ENCODE peak calls at places on chromosome 3, in eight cellular contexts. I, S, H, W, X, N, M and G are unnamed samples.

GRCh38 chr3:171806200-171807128 is 3.8 kb downstream of the PLD1 start:
- DNase-seq in X (peak), W (no peak), N (no peak), M (no peak), I (peak), H (peak), S (no peak), G (no peak)

GRCh38 chr3:126131881-126132750 is 48.2 kb upstream of the SLC41A3 start:
- DNase-seq in M (peak), H (no peak), X (no peak), I (no peak), N (no peak), W (peak), S (peak), G (no peak)

GRCh38 chr3:157872902-157873301 is 233.3 kb downstream of the SHOX2 start:
- DNase-seq in N (no peak), W (no peak), X (no peak), I (no peak), H (no peak), S (no peak), M (no peak), G (no peak)

GRCh38 chr3:171184372-171184771 is 157.9 kb upstream of the SLC2A2 start:
- DNase-seq in X (no peak), S (no peak), N (no peak), M (no peak), H (no peak), W (no peak), I (no peak), G (no peak)

GRCh38 chr3:126616931-126617330 is 38.0 kb downstream of the TXNRD3 start:
- DNase-seq in W (no peak), I (peak), S (no peak), H (no peak), X (no peak), N (no peak), M (no peak), G (no peak)

GRCh38 chr3:196559826-196560225 is 8.5 kb downstream of the WDR53 start:
- DNase-seq in H (no peak), M (no peak), X (no peak), I (peak), N (no peak), W (no peak), S (no peak), G (no peak)

GRCh38 chr3:124297062-124297980 is 305.4 kb upstream of the ROPN1 start:
- DNase-seq in X (no peak), M (no peak), W (no peak), H (peak), I (no peak), S (no peak), N (no peak), G (no peak)

GRCh38 chr3:58109752-58110151 is 101.0 kb downstream of the DNASE1L3 start:
- DNase-seq in W (no peak), H (no peak), M (no peak), X (no peak), N (no peak), S (no peak), I (peak), G (no peak)

GRCh38 chr3:52343946-52344600 is 28.0 kb downstream of the DNAH1 start:
- DNase-seq in M (no peak), W (no peak), N (no peak), X (no peak), I (no peak), H (no peak), S (no peak), G (no peak)

GRCh38 chr3:69144631-69145244 is 22.3 kb upstream of the LMOD3 start:
- DNase-seq in N (no peak), I (no peak), H (peak), W (peak), M (no peak), S (no peak), X (no peak), G (peak)

GRCh38 chr3:13282986-13283876 is 136.9 kb downstream of the NUP210 start:
- DNase-seq in S (no peak), M (peak), I (no peak), X (no peak), W (peak), N (no peak), H (no peak), G (peak)

GRCh38 chr3:142459096-142459495 is 11.3 kb upstream of the XRN1 start:
- DNase-seq in S (no peak), N (no peak), H (no peak), W (no peak), I (no peak), M (no peak), X (no peak), G (no peak)

GRCh38 chr3:44501971-44502370 is 24.5 kb upstream of the ZNF445 start:
- DNase-seq in I (peak), N (no peak), M (no peak), W (no peak), X (no peak), H (no peak), S (no peak), G (no peak)

GRCh38 chr3:186452517-186452916 is 90.5 kb upstream of the DGKG start:
- DNase-seq in S (no peak), H (peak), N (peak), X (peak), I (peak), W (no peak), M (no peak), G (no peak)

GRCh38 chr3:113560845-113561623 is 28.7 kb downstream of the SIDT1 start:
- DNase-seq in N (no peak), M (no peak), S (no peak), I (no peak), X (no peak), H (no peak), W (no peak), G (no peak)

GRCh38 chr3:156705761-156706631 is 31.6 kb downstream of the TIPARP start:
- DNase-seq in N (no peak), I (no peak), W (no peak), H (peak), X (no peak), M (no peak), S (no peak), G (no peak)

GRCh38 chr3:45499529-45499928 is 95.0 kb upstream of the LIMD1 start:
- DNase-seq in H (no peak), W (no peak), M (no peak), S (no peak), X (peak), I (no peak), N (no peak), G (no peak)

GRCh38 chr3:138717348-138717747 is 108.8 kb downstream of the FAIM start:
- DNase-seq in M (no peak), N (no peak), S (no peak), I (no peak), H (no peak), W (no peak), X (no peak), G (no peak)

GRCh38 chr3:151203053-151203420 is at the start of gene GPR171:
- DNase-seq in M (peak), I (no peak), S (peak), W (no peak), H (no peak), N (no peak), X (no peak), G (no peak)

GRCh38 chr3:15606434-15606891 is 4.9 kb downstream of the BTD start:
- DNase-seq in M (no peak), H (no peak), I (no peak), X (no peak), W (no peak), N (no peak), S (no peak), G (no peak)

GRCh38 chr3:131158434-131158833 is 131.8 kb downstream of the NEK11 start:
- DNase-seq in S (no peak), X (no peak), M (no peak), H (no peak), W (no peak), I (no peak), N (no peak), G (no peak)

GRCh38 chr3:57127849-57128566 is 37.1 kb downstream of the IL17RD start:
- DNase-seq in M (no peak), N (peak), S (no peak), I (peak), H (no peak), X (no peak), W (no peak), G (no peak)

GRCh38 chr3:11641683-11642407 is 1.9 kb downstream of the VGLL4 start:
- DNase-seq in I (no peak), H (peak), N (no peak), W (no peak), S (no peak), X (no peak), M (no peak), G (no peak)

GRCh38 chr3:185658504-185658912 is 72.4 kb downstream of the SENP2 start:
- DNase-seq in M (no peak), X (peak), N (peak), I (peak), H (peak), S (no peak), W (no peak), G (no peak)

GRCh38 chr3:169085827-169086226 is 577.7 kb downstream of the MECOM start:
- DNase-seq in X (no peak), M (no peak), S (no peak), I (peak), H (peak), N (peak), W (no peak), G (peak)

GRCh38 chr3:59043391-59043790 is 6.4 kb downstream of the CFAP20DC start:
- DNase-seq in H (no peak), S (no peak), X (no peak), M (no peak), I (no peak), N (no peak), W (no peak), G (no peak)

GRCh38 chr3:116034071-116034470 is 410.8 kb downstream of the GAP43 start:
- DNase-seq in X (no peak), S (no peak), M (no peak), I (no peak), H (no peak), W (no peak), N (no peak), G (no peak)

GRCh38 chr3:132507657-132508056 is 89.4 kb upstream of the ACKR4 start:
- DNase-seq in N (no peak), S (no peak), I (peak), H (no peak), X (no peak), W (no peak), M (no peak), G (no peak)

GRCh38 chr3:114308830-114309229 is 15.0 kb downstream of the TIGIT start:
- DNase-seq in I (no peak), X (no peak), W (no peak), H (no peak), N (no peak), S (peak), M (no peak), G (no peak)

GRCh38 chr3:30649572-30650310 is 43.3 kb downstream of the TGFBR2 start:
- DNase-seq in I (no peak), X (no peak), N (no peak), W (no peak), M (no peak), S (no peak), H (no peak), G (no peak)

GRCh38 chr3:138450181-138450580 is 15.8 kb downstream of the ESYT3 start:
- DNase-seq in S (no peak), X (no peak), H (no peak), N (no peak), I (no peak), M (no peak), W (no peak), G (no peak)

GRCh38 chr3:144275005-144275404 is 303.4 kb downstream of the DIPK2A start:
- DNase-seq in H (no peak), I (no peak), W (no peak), M (no peak), S (no peak), N (no peak), X (no peak), G (no peak)

GRCh38 chr3:139522421-139522820 is 17.1 kb downstream of the RBP1 start:
- DNase-seq in W (peak), N (no peak), S (no peak), I (no peak), X (no peak), M (no peak), H (no peak), G (no peak)

GRCh38 chr3:65019412-65020093 is 331.8 kb upstream of the ADAMTS9 start:
- DNase-seq in W (no peak), M (no peak), N (no peak), S (no peak), H (no peak), X (no peak), I (peak), G (no peak)

GRCh38 chr3:142051351-142051750 is 98.0 kb downstream of the TFDP2 start:
- DNase-seq in H (no peak), S (no peak), W (no peak), I (no peak), N (no peak), M (no peak), X (no peak), G (no peak)